ENCODE peak calls at places on chromosomes 11 and 22, in five cellular contexts. U is hepatocyte, L is neuronal stem cell, K is PC-3, B is SJSA1. Q is an unnamed sample.

GRCh38 chr11:94664336-94664735 is 97.2 kb downstream of the PIWIL4 start:
- DNase-seq in B (no peak), K (peak; percentile 47), L (no peak), U (peak; percentile 38), Q (no peak)

GRCh38 chr22:33470456-33470855 is 412.3 kb upstream of the SYN3 start:
- DNase-seq in U (no peak), L (no peak), K (no peak), B (no peak), Q (no peak)

GRCh38 chr11:8018742-8019631 is 31.9 kb downstream of the EIF3F start:
- DNase-seq in K (peak; percentile 36), U (peak; percentile 77), L (peak; percentile 75), B (peak; percentile 61), Q (peak; percentile 93)

GRCh38 chr11:19242184-19242932 is 1.6 kb upstream of the E2F8 start:
- DNase-seq in K (no peak), L (no peak), B (no peak), U (peak; percentile 35), Q (no peak)

GRCh38 chr11:11748706-11749365 is 92.9 kb upstream of the USP47 start:
- DNase-seq in K (peak; percentile 82), B (no peak), U (no peak), L (no peak), Q (no peak)

GRCh38 chr22:28955817-28956216 is 72.4 kb downstream of the ZNRF3 start:
- DNase-seq in K (no peak), U (no peak), B (no peak), L (no peak), Q (no peak)

GRCh38 chr11:65013130-65013691 is 749 bp upstream of the ARL2 start:
- DNase-seq in B (peak; percentile 97), L (no peak), U (peak; percentile 95), K (peak; percentile 92), Q (peak; percentile 97)

GRCh38 chr11:15106201-15106965 is 8.3 kb upstream of the INSC start:
- DNase-seq in K (peak; percentile 60), B (peak; percentile 74), U (peak; percentile 21), L (no peak), Q (no peak)

GRCh38 chr11:101445761-101446160 is 138.0 kb downstream of the TRPC6 start:
- DNase-seq in B (no peak), U (no peak), L (no peak), K (peak; percentile 79), Q (no peak)

GRCh38 chr11:76706667-76707066 is 36.1 kb upstream of the LRRC32 start:
- DNase-seq in B (no peak), U (no peak), K (no peak), L (no peak), Q (no peak)

GRCh38 chr22:46129390-46130041 is 20.8 kb upstream of the PPARA start:
- DNase-seq in U (no peak), K (no peak), B (no peak), L (no peak), Q (no peak)

GRCh38 chr11:69059429-69059828 is 10.7 kb downstream of the TPCN2 start:
- DNase-seq in B (no peak), L (no peak), K (no peak), U (no peak), Q (no peak)

GRCh38 chr11:70142171-70142875 is 60.8 kb upstream of the FADD start:
- DNase-seq in B (no peak), U (peak; percentile 58), K (peak; percentile 87), L (peak; percentile 40), Q (no peak)

GRCh38 chr22:46010951-46011626 is 34.1 kb upstream of the WNT7B start:
- DNase-seq in L (no peak), B (no peak), K (no peak), U (no peak), Q (peak; percentile 73)

GRCh38 chr11:36253238-36253637 is 36.0 kb downstream of the COMMD9 start:
- DNase-seq in L (no peak), B (no peak), K (no peak), U (no peak), Q (no peak)

GRCh38 chr11:15276616-15277015 is 161.9 kb downstream of the INSC start:
- DNase-seq in L (peak; percentile 26), K (no peak), U (peak; percentile 24), B (no peak), Q (no peak)

GRCh38 chr11:25068451-25068850 is 571.6 kb downstream of the LUZP2 start:
- DNase-seq in L (no peak), U (no peak), B (no peak), K (no peak), Q (no peak)

GRCh38 chr11:5690216-5690615 is 626 bp downstream of the TRIM22 start:
- DNase-seq in B (no peak), K (no peak), U (no peak), L (no peak), Q (no peak)

GRCh38 chr22:45844009-45844408 is 133.0 kb downstream of the WNT7B start:
- DNase-seq in K (no peak), L (no peak), U (no peak), B (no peak), Q (no peak)

GRCh38 chr11:62138630-62139425 is 15.0 kb downstream of the INCENP start:
- DNase-seq in U (no peak), L (no peak), K (no peak), B (peak; percentile 41), Q (no peak)

GRCh38 chr11:44752727-44753126 is 26.0 kb downstream of the TSPAN18 start:
- DNase-seq in K (no peak), L (no peak), B (no peak), U (no peak), Q (no peak)

GRCh38 chr11:97111559-97111958 is 721.7 kb downstream of the JRKL start:
- DNase-seq in L (no peak), U (no peak), K (no peak), B (no peak), Q (no peak)

GRCh38 chr22:20510811-20511577 is 3.6 kb downstream of the MED15 start:
- DNase-seq in B (no peak), U (no peak), K (no peak), L (no peak), Q (no peak)

GRCh38 chr11:15617126-15617525 is 502.4 kb downstream of the INSC start:
- DNase-seq in B (no peak), K (no peak), U (no peak), L (no peak), Q (no peak)

GRCh38 chr11:57263351-57263750 is 26.3 kb upstream of the APLNR start:
- DNase-seq in U (no peak), L (no peak), K (no peak), B (no peak), Q (no peak)

GRCh38 chr22:29144786-29145160 is 60.9 kb upstream of the EMID1 start:
- DNase-seq in B (peak; percentile 37), L (no peak), K (no peak), U (no peak), Q (peak; percentile 43)

GRCh38 chr11:87176044-87176443 is 138.3 kb downstream of the TMEM135 start:
- DNase-seq in K (peak; percentile 39), B (no peak), L (no peak), U (no peak), Q (no peak)

GRCh38 chr11:130160460-130161090 is 993 bp downstream of the ST14 start:
- DNase-seq in L (no peak), U (no peak), B (no peak), K (no peak), Q (no peak)

GRCh38 chr22:39362932-39363331 is 13.1 kb downstream of the SYNGR1 start:
- DNase-seq in B (no peak), K (no peak), L (no peak), U (no peak), Q (no peak)

GRCh38 chr22:39367040-39367439 is 17.2 kb downstream of the SYNGR1 start:
- DNase-seq in L (no peak), U (no peak), B (no peak), K (no peak), Q (no peak)

GRCh38 chr22:39365406-39365782 is 15.6 kb downstream of the SYNGR1 start:
- DNase-seq in L (no peak), U (no peak), B (no peak), K (no peak), Q (no peak)

GRCh38 chr22:39363751-39364484 is 14.1 kb downstream of the SYNGR1 start:
- DNase-seq in U (no peak), K (no peak), B (peak; percentile 60), L (no peak), Q (no peak)

GRCh38 chr22:39364646-39365405 is 15.0 kb downstream of the SYNGR1 start:
- DNase-seq in B (no peak), K (no peak), U (no peak), L (no peak), Q (no peak)
- H3K27ac ChIP-seq in B (peak overlapping the region; percentile 55), K (no peak overlapping the region), U (peak overlapping the region; percentile 52), L (no peak overlapping the region), Q (no peak overlapping the region)

DNA sequence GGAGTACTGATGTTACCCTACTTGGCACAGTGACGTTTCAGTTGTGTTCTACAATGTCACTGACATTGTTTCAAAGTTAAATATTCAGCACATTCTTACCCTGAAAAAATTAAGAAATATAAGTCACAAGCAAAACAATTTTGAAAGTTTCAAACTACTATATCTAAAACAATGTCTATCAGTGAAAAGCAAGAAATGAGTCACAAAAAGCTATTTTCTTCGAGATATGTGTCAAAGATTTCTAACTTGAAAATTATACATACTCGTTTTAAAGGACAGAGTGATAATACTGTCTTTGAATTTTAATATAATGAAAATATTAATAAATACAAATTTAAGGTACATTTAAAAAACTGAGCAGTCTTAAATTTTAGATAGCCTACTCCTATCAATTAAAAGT is 42.9 kb downstream of the RDX start:
- DNase-seq in U (no peak), K (no peak), B (no peak), L (no peak), Q (no peak)
- H3K36me3 ChIP-seq in U (no peaks in the 10 kb centered on the region), K (peaks cover 54% of the 10 kb centered on the region), B (peaks cover 59% of the 10 kb centered on the region), L (peaks cover 2% of the 10 kb centered on the region), Q (no peaks in the 10 kb centered on the region)

GRCh38 chr22:50471962-50472361 is 2.9 kb downstream of the SBF1 start:
- DNase-seq in B (no peak), U (no peak), K (no peak), L (no peak), Q (no peak)
- H3K4me1 ChIP-seq in B (peaks cover 34% of the 10 kb centered on the region), U (peaks cover 42% of the 10 kb centered on the region), K (peaks cover 32% of the 10 kb centered on the region), L (peaks cover 10% of the 10 kb centered on the region), Q (peaks cover 60% of the 10 kb centered on the region)

GRCh38 chr22:24187731-24188644 is 6.7 kb downstream of the SUSD2 start:
- DNase-seq in U (no peak), L (no peak), B (no peak), K (no peak), Q (peak; percentile 59)

GRCh38 chr22:24190566-24191208 is 9.4 kb downstream of the SUSD2 start:
- DNase-seq in L (no peak), U (no peak), B (no peak), K (no peak), Q (peak; percentile 57)

GRCh38 chr22:24188705-24189248 is 7.5 kb downstream of the SUSD2 start:
- DNase-seq in K (no peak), L (no peak), U (no peak), B (no peak), Q (peak; percentile 56)

GRCh38 chr22:24190159-24190540 is 8.9 kb downstream of the SUSD2 start:
- DNase-seq in L (no peak), U (no peak), K (no peak), B (no peak), Q (peak; percentile 67)

GRCh38 chr22:24189249-24190158 is 8.2 kb downstream of the SUSD2 start:
- DNase-seq in K (peak; percentile 69), B (peak; percentile 75), L (peak; percentile 44), U (peak; percentile 80), Q (peak; percentile 87)
- H3K27ac ChIP-seq in K (no peak overlapping the region), B (no peak overlapping the region), L (no peak overlapping the region), U (no peak overlapping the region), Q (no peak overlapping the region)